ENCODE peak calls at places on chromosomes 5 and 9, in eight cellular contexts. H is naive thymus-derived CD8-positive, alpha-beta T cell; J is NCI-H1694; V is non-pigmented ciliary epithelial cell; X is testis; P is fibroblast of mammary gland; Z is NCI-H1436; B is nephron progenitor cell. S is an unnamed sample.

GRCh38 chr5:147393866-147394265 is 116.0 kb downstream of the DPYSL3 start:
- DNase-seq in H (no peak), J (no peak), V (no peak), X (no peak), P (no peak), Z (no peak), B (peak), S (no peak)

GRCh38 chr9:82488702-82489578 is 500.4 kb downstream of the SPATA31D1 start:
- DNase-seq in H (no peak), J (no peak), V (peak), X (no peak), P (peak), Z (no peak), B (no peak), S (no peak)

GRCh38 chr9:37641331-37641730 is 9.4 kb upstream of the FRMPD1 start:
- DNase-seq in H (no peak), J (no peak), V (no peak), X (peak), P (no peak), Z (no peak), B (no peak), S (no peak)

GRCh38 chr5:73008831-73009230 is 53.0 kb downstream of the FCHO2 start:
- DNase-seq in H (no peak), J (no peak), V (no peak), X (no peak), P (no peak), Z (no peak), B (no peak), S (no peak)

GRCh38 chr5:40233268-40233667 is 446.4 kb upstream of the PTGER4 start:
- DNase-seq in H (no peak), J (no peak), V (no peak), X (no peak), P (peak), Z (no peak), B (no peak), S (no peak)

GRCh38 chr5:10421841-10422691 is 19.6 kb upstream of the ROPN1L start:
- DNase-seq in H (no peak), J (no peak), V (no peak), X (no peak), P (no peak), Z (no peak), B (no peak), S (no peak)

GRCh38 chr9:73541923-73542322 is 390.3 kb downstream of the ANXA1 start:
- DNase-seq in H (no peak), J (no peak), V (no peak), X (no peak), P (no peak), Z (no peak), B (no peak), S (no peak)

GRCh38 chr5:9653811-9654210 is 23.7 kb upstream of the TAS2R1 start:
- DNase-seq in H (no peak), J (no peak), V (peak), X (peak), P (peak), Z (no peak), B (no peak), S (no peak)

GRCh38 chr9:127172066-127172707 is 49.8 kb upstream of the ANGPTL2 start:
- DNase-seq in H (no peak), J (no peak), V (no peak), X (peak), P (no peak), Z (no peak), B (no peak), S (no peak)

GRCh38 chr5:154474267-154474956 is 3.6 kb downstream of the HAND1 start:
- DNase-seq in H (no peak), J (no peak), V (no peak), X (no peak), P (no peak), Z (no peak), B (no peak), S (no peak)

GRCh38 chr5:6774673-6775327 is 61.6 kb downstream of the TENT4A start:
- DNase-seq in H (no peak), J (no peak), V (no peak), X (no peak), P (no peak), Z (no peak), B (no peak), S (no peak)

GRCh38 chr5:142280066-142281011 is 44.5 kb downstream of the SPRY4 start:
- DNase-seq in H (no peak), J (no peak), V (no peak), X (no peak), P (peak), Z (no peak), B (peak), S (no peak)

GRCh38 chr5:24819841-24820240 is 175.1 kb upstream of the CDH10 start:
- DNase-seq in H (no peak), J (peak), V (no peak), X (no peak), P (no peak), Z (no peak), B (no peak), S (no peak)

GRCh38 chr9:73577867-73578266 is 426.2 kb downstream of the ANXA1 start:
- DNase-seq in H (no peak), J (no peak), V (peak), X (no peak), P (peak), Z (peak), B (no peak), S (no peak)

GRCh38 chr9:25964239-25964638 is 286.0 kb upstream of the TUSC1 start:
- DNase-seq in H (no peak), J (peak), V (peak), X (peak), P (peak), Z (peak), B (peak), S (peak)

GRCh38 chr5:157366741-157367684 is 93.0 kb upstream of the NIPAL4 start:
- DNase-seq in H (no peak), J (no peak), V (no peak), X (peak), P (peak), Z (peak), B (peak), S (peak)

GRCh38 chr5:106094836-106095235 is 1575.9 kb downstream of the EFNA5 start:
- DNase-seq in H (no peak), J (no peak), V (no peak), X (no peak), P (no peak), Z (no peak), B (no peak), S (no peak)

GRCh38 chr9:37029776-37030590 is 4.1 kb downstream of the PAX5 start:
- DNase-seq in H (no peak), J (no peak), V (no peak), X (no peak), P (no peak), Z (no peak), B (peak), S (no peak)

GRCh38 chr5:14400611-14401010 is 181.0 kb upstream of the OTULINL start:
- DNase-seq in H (no peak), J (no peak), V (no peak), X (no peak), P (no peak), Z (no peak), B (no peak), S (no peak)

GRCh38 chr9:98182889-98183599 is 9.4 kb downstream of the CORO2A start:
- DNase-seq in H (no peak), J (no peak), V (no peak), X (no peak), P (no peak), Z (no peak), B (no peak), S (no peak)

GRCh38 chr9:110095776-110096175 is 112.2 kb downstream of the C9orf152 start:
- DNase-seq in H (no peak), J (no peak), V (no peak), X (no peak), P (peak), Z (no peak), B (no peak), S (no peak)

GRCh38 chr5:142110046-142110531 is 1.5 kb downstream of the NDFIP1 start:
- DNase-seq in H (no peak), J (no peak), V (no peak), X (peak), P (peak), Z (no peak), B (peak), S (peak)

GRCh38 chr9:121559183-121559582 is 59.5 kb upstream of the GGTA1 start:
- DNase-seq in H (no peak), J (no peak), V (no peak), X (no peak), P (peak), Z (no peak), B (no peak), S (no peak)

GRCh38 chr9:117434568-117434967 is 19.7 kb upstream of the ASTN2 start:
- DNase-seq in H (no peak), J (no peak), V (no peak), X (no peak), P (no peak), Z (peak), B (no peak), S (no peak)

GRCh38 chr9:103574056-103574455 is 520.1 kb upstream of the SMC2 start:
- DNase-seq in H (no peak), J (no peak), V (no peak), X (no peak), P (peak), Z (no peak), B (no peak), S (no peak)

GRCh38 chr9:130701059-130702022 is 7.8 kb downstream of the EXOSC2 start:
- DNase-seq in H (peak), J (peak), V (no peak), X (peak), P (peak), Z (peak), B (peak), S (peak)